ENCODE peak calls at places on chromosome 1, in seven cellular contexts. C, G, H, F, R, Y and W are unnamed samples.
A peak's percentile ranks its signal among the peaks of the same experiment; 100 is the strongest.

GRCh38 chr1:147162093-147162492 is 10.2 kb downstream of the PRKAB2 start:
- DNase-seq in C (no peak), G (no peak), H (no peak), F (no peak), R (no peak), Y (no peak), W (no peak)

GRCh38 chr1:40257313-40257687 is 736 bp upstream of the ZMPSTE24 start:
- DNase-seq in C (peak; percentile 64), G (peak; percentile 20), H (no peak), F (no peak), R (no peak), Y (no peak), W (no peak)

GRCh38 chr1:235923466-235924008 is 56.8 kb upstream of the LYST start:
- DNase-seq in C (peak; percentile 71), G (no peak), H (no peak), F (peak; percentile 53), R (no peak), Y (no peak), W (no peak)

GRCh38 chr1:59220356-59220755 is 76.5 kb upstream of the FGGY start:
- DNase-seq in C (no peak), G (no peak), H (no peak), F (no peak), R (no peak), Y (no peak), W (no peak)

GRCh38 chr1:205374205-205375078 is 17.7 kb upstream of the KLHDC8A start:
- DNase-seq in C (no peak), G (no peak), H (no peak), F (no peak), R (no peak), Y (no peak), W (no peak)

GRCh38 chr1:52386458-52386857 is 17.8 kb downstream of the ORC1 start:
- DNase-seq in C (no peak), G (no peak), H (no peak), F (no peak), R (no peak), Y (no peak), W (no peak)

GRCh38 chr1:48007044-48007443 is 9.9 kb upstream of the TRABD2B start:
- DNase-seq in C (no peak), G (no peak), H (no peak), F (no peak), R (no peak), Y (no peak), W (no peak)

GRCh38 chr1:3904006-3904842 is 4.2 kb upstream of the C1orf174 start:
- DNase-seq in C (peak; percentile 41), G (no peak), H (no peak), F (no peak), R (peak; percentile 68), Y (no peak), W (no peak)

GRCh38 chr1:204568576-204569206 is 52.5 kb downstream of the MDM4 start:
- DNase-seq in C (no peak), G (no peak), H (no peak), F (no peak), R (no peak), Y (no peak), W (no peak)

GRCh38 chr1:107499139-107499744 is 358.4 kb downstream of the NTNG1 start:
- DNase-seq in C (no peak), G (no peak), H (no peak), F (no peak), R (no peak), Y (no peak), W (no peak)

GRCh38 chr1:2466834-2467554 is 9.1 kb upstream of the PLCH2 start:
- DNase-seq in C (no peak), G (peak; percentile 88), H (no peak), F (no peak), R (no peak), Y (no peak), W (no peak)

GRCh38 chr1:229133151-229133550 is 137.8 kb upstream of the RAB4A start:
- DNase-seq in C (no peak), G (no peak), H (no peak), F (no peak), R (no peak), Y (no peak), W (no peak)

GRCh38 chr1:151534662-151535278 is 5.3 kb upstream of the TUFT1 start:
- DNase-seq in C (peak; percentile 81), G (peak; percentile 92), H (peak; percentile 80), F (no peak), R (no peak), Y (no peak), W (peak; percentile 76)

GRCh38 chr1:147110434-147110833 is 61.8 kb downstream of the PRKAB2 start:
- DNase-seq in C (no peak), G (no peak), H (no peak), F (no peak), R (no peak), Y (no peak), W (no peak)

GRCh38 chr1:91863498-91863897 is 22.5 kb downstream of the TGFBR3 start:
- DNase-seq in C (no peak), G (no peak), H (no peak), F (no peak), R (no peak), Y (no peak), W (no peak)

GRCh38 chr1:94746635-94747525 is 73.3 kb upstream of the SLC44A3 start:
- DNase-seq in C (no peak), G (peak; percentile 64), H (no peak), F (no peak), R (peak; percentile 77), Y (no peak), W (no peak)

GRCh38 chr1:225448146-225448805 is 20.4 kb upstream of the LBR start:
- DNase-seq in C (no peak), G (no peak), H (no peak), F (no peak), R (no peak), Y (no peak), W (no peak)